ENCODE peak calls at places on chromosomes 3 and 15, in ten cellular contexts. I, E, B, K, G, M, L, T, Z and O are unnamed samples.

GRCh38 chr15:78052545-78052944 is 25.0 kb downstream of the TBC1D2B start:
- DNase-seq in I (no peak), E (no peak), B (no peak), K (no peak), G (no peak), M (no peak), L (no peak), T (no peak), Z (no peak), O (no peak)

GRCh38 chr15:40081691-40082194 is 26.9 kb downstream of the BMF start:
- DNase-seq in I (peak; percentile 96), E (no peak), B (no peak), K (peak; percentile 77), G (peak; percentile 80), M (no peak), L (no peak), T (no peak), Z (no peak), O (peak; percentile 72)

GRCh38 chr15:87570186-87570585 is 686.4 kb downstream of the NTRK3 start:
- DNase-seq in I (no peak), E (no peak), B (no peak), K (no peak), G (no peak), M (no peak), L (no peak), T (no peak), Z (no peak), O (no peak)

GRCh38 chr3:52086939-52087675 is 30.7 kb upstream of the DUSP7 start:
- DNase-seq in I (no peak), E (no peak), B (no peak), K (no peak), G (peak; percentile 58), M (no peak), L (no peak), T (no peak), Z (no peak), O (no peak)

GRCh38 chr15:76185716-76186115 is 125.6 kb downstream of the ETFA start:
- DNase-seq in I (peak; percentile 72), E (no peak), B (no peak), K (no peak), G (no peak), M (peak; percentile 54), L (no peak), T (no peak), Z (peak; percentile 77), O (peak; percentile 49)

GRCh38 chr3:153734777-153735551 is 386.2 kb upstream of the ARHGEF26 start:
- DNase-seq in I (peak; percentile 30), E (no peak), B (no peak), K (no peak), G (no peak), M (no peak), L (no peak), T (no peak), Z (no peak), O (no peak)

GRCh38 chr3:53146319-53146868 is 14.6 kb upstream of the PRKCD start:
- DNase-seq in I (no peak), E (no peak), B (no peak), K (no peak), G (no peak), M (no peak), L (no peak), T (no peak), Z (no peak), O (no peak)

GRCh38 chr3:53074366-53074696 is 28.5 kb upstream of the SFMBT1 start:
- DNase-seq in I (no peak), E (no peak), B (no peak), K (no peak), G (peak; percentile 54), M (no peak), L (no peak), T (no peak), Z (no peak), O (no peak)

GRCh38 chr3:59074764-59075163 is 24.9 kb upstream of the CFAP20DC start:
- DNase-seq in I (no peak), E (no peak), B (no peak), K (no peak), G (no peak), M (no peak), L (no peak), T (no peak), Z (no peak), O (no peak)

GRCh38 chr15:52103217-52104207 is 9.1 kb downstream of the BCL2L10 start:
- DNase-seq in I (peak; percentile 46), E (no peak), B (no peak), K (peak; percentile 47), G (no peak), M (no peak), L (peak; percentile 94), T (no peak), Z (peak; percentile 27), O (no peak)

GRCh38 chr3:79729096-79729495 is 38.7 kb downstream of the ROBO1 start:
- DNase-seq in I (no peak), E (no peak), B (no peak), K (no peak), G (no peak), M (no peak), L (no peak), T (no peak), Z (no peak), O (no peak)

GRCh38 chr3:188974856-188975611 is 196.7 kb upstream of the TPRG1 start:
- DNase-seq in I (no peak), E (no peak), B (no peak), K (no peak), G (no peak), M (no peak), L (no peak), T (no peak), Z (no peak), O (no peak)

GRCh38 chr3:122668930-122669730 is 11.5 kb upstream of the PARP14 start:
- DNase-seq in I (peak; percentile 50), E (no peak), B (no peak), K (no peak), G (no peak), M (no peak), L (no peak), T (no peak), Z (peak; percentile 89), O (no peak)

GRCh38 chr15:89912145-89912673 is 543 bp downstream of the ARPIN start:
- DNase-seq in I (no peak), E (peak; percentile 89), B (no peak), K (peak; percentile 74), G (peak; percentile 78), M (no peak), L (no peak), T (no peak), Z (no peak), O (peak; percentile 49)
- TF ChIP-seq POLR2A in I (no peak), E (no peak), B (no peak), K (peak; percentile 78), G (no peak), M (peak; percentile 11), L (no peak), T (no peak), Z (no peak), O (no peak)

DNA sequence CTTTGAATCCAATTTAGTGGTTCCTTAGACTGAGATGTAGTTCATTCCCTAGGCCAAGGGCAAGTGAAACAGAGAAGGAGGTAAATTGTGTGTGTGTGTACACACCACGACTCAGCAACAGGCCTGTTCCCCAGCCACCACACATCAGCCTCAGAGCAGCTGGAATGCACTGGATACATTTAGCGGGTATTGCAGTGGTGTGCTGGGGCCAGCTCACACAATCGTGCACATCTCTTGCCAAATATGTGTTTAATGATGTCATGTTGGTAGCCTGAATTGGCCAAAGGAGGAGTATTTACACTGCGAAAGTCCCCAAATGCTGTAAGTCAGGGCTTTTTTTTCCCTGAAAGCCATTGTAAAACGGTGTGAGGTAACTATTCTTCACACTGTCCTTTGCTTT is 82.3 kb downstream of the RBPMS2 start:
- DNase-seq in I (peak; percentile 78), E (no peak), B (no peak), K (peak; percentile 43), G (peak; percentile 70), M (no peak), L (no peak), T (no peak), Z (no peak), O (peak; percentile 48)
- TF ChIP-seq POLR2AphosphoS5 in I (no peak), E (peak; percentile 24), B (no peak), K (peak; percentile 67), G (peak; percentile 65), M (peak; percentile 40), L (no peak), T (no peak), Z (no peak), O (peak; percentile 63)

GRCh38 chr15:66629817-66630576 is 64.2 kb upstream of the LCTL start:
- DNase-seq in I (no peak), E (no peak), B (no peak), K (no peak), G (no peak), M (no peak), L (no peak), T (no peak), Z (no peak), O (no peak)
- TF ChIP-seq POLR2A in I (no peak), E (no peak), B (no peak), K (no peak), G (no peak), M (no peak), L (no peak), T (no peak), Z (no peak), O (no peak)

GRCh38 chr3:183560607-183561006 is 5.1 kb upstream of the KLHL6 start:
- DNase-seq in I (no peak), E (peak; percentile 52), B (no peak), K (no peak), G (no peak), M (no peak), L (no peak), T (no peak), Z (no peak), O (no peak)

GRCh38 chr3:183554377-183554776 is 1.1 kb downstream of the KLHL6 start:
- DNase-seq in I (no peak), E (no peak), B (no peak), K (no peak), G (no peak), M (no peak), L (no peak), T (no peak), Z (no peak), O (no peak)

GRCh38 chr3:183551930-183552329 is 3.6 kb downstream of the KLHL6 start:
- DNase-seq in I (no peak), E (no peak), B (no peak), K (no peak), G (no peak), M (no peak), L (no peak), T (no peak), Z (no peak), O (no peak)

GRCh38 chr3:183553263-183554026 is 2.1 kb downstream of the KLHL6 start:
- DNase-seq in I (no peak), E (no peak), B (no peak), K (no peak), G (no peak), M (no peak), L (no peak), T (no peak), Z (no peak), O (no peak)

DNA sequence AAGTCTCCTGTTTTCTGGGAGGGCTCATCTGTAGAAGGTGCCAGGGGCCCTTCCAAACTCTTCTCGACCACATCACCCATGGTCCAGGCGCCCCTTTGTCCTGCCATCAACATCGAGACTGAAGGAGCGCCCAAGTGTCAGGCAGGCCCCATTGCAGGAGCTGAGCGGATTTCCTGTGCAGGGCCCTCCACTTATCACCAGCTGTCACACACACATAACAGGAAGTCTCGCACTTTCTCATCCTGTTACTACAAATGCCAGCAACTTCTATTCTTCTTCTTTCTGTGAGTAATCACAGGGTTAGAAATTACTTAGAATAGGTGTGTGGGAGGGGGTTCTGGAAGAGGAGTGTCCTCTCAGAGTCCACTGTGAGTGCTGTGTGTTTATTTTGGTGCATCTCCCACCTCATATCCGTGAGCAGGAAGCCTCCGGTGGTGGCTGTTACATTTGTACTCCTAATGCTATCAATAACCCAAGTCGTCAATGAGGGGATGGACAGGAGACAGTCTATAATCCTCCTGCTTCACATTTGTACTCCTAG is at the start of gene KLHL6:
- DNase-seq in I (no peak), E (no peak), B (peak; percentile 58), K (peak; percentile 65), G (peak; percentile 93), M (no peak), L (peak; percentile 64), T (peak; percentile 50), Z (no peak), O (peak; percentile 40)
- TF ChIP-seq POLR2AphosphoS5 in I (no peak), E (peak; percentile 85), B (peak; percentile 78), K (peak; percentile 69), G (peak; percentile 95), M (no peak), L (peak; percentile 97), T (peak; percentile 95), Z (no peak), O (peak; percentile 53)